ENCODE peak calls at places on chromosomes 12 and 14, in eight cellular contexts. G is GM23338, W is COLO829, U is mucosa of descending colon, H is fibroblast of mammary gland, Z is Daoy, C is SW480, Q is HTR-8/SVneo. F is an unnamed sample.

GRCh38 chr12:12899530-12900380 is 8.4 kb downstream of the GPRC5A start:
- DNase-seq in Q (no peak), C (peak; percentile 86), H (peak; percentile 98), G (no peak), W (peak; percentile 84), U (no peak), Z (peak; percentile 85), F (peak; percentile 98)

GRCh38 chr12:85661461-85662208 is 174.6 kb downstream of the RASSF9 start:
- DNase-seq in Z (no peak), U (no peak), G (no peak), C (no peak), Q (no peak), W (no peak), H (no peak), F (no peak)

GRCh38 chr12:20264608-20265114 is 103.7 kb upstream of the PDE3A start:
- DNase-seq in U (no peak), G (peak; percentile 92), Q (no peak), W (no peak), C (no peak), Z (no peak), H (no peak), F (no peak)

GRCh38 chr12:2845280-2845679 is 10.4 kb upstream of the NRIP2 start:
- DNase-seq in Z (peak; percentile 69), U (no peak), Q (peak; percentile 85), W (no peak), C (no peak), H (peak; percentile 69), G (peak; percentile 58), F (no peak)

GRCh38 chr12:18576104-18576622 is 161.6 kb downstream of the PLCZ1 start:
- DNase-seq in W (no peak), Q (no peak), H (peak; percentile 36), C (no peak), G (no peak), U (no peak), Z (no peak), F (no peak)

GRCh38 chr14:92794547-92794941 is 439 bp downstream of the GOLGA5 start:
- DNase-seq in W (no peak), G (peak; percentile 16), U (no peak), H (peak; percentile 20), Z (peak; percentile 23), Q (no peak), C (peak; percentile 11), F (peak; percentile 19)

GRCh38 chr12:27754795-27755194 is 25.2 kb upstream of the KLHL42 start:
- DNase-seq in Q (no peak), W (no peak), C (no peak), Z (no peak), H (no peak), G (no peak), U (no peak), F (no peak)

GRCh38 chr12:16063728-16064127 is 152.6 kb downstream of the DERA start:
- DNase-seq in Z (no peak), Q (no peak), W (no peak), U (no peak), H (peak; percentile 21), C (no peak), G (no peak), F (no peak)

GRCh38 chr14:68033533-68033932 is 214.0 kb downstream of the RAD51B start:
- DNase-seq in Z (no peak), G (no peak), H (no peak), U (no peak), Q (no peak), C (no peak), W (no peak), F (no peak)